ENCODE peak calls at places on chromosomes 1 and 21, in four cellular contexts. One of them, this sample, is unnamed. For H3K4me1, the result is how much of the 10 kb centered on the place peaks cover.

GRCh38 chr1:204172404-204173049 is 6.4 kb upstream of the REN start:
- DNase-seq in ovary: no peak
- DNase-seq in body of pancreas: no peak
- DNase-seq in small intestine: no peak
- DNase-seq in this sample: no peak

GRCh38 chr1:169122976-169123375 is 16.5 kb downstream of the ATP1B1 start:
- DNase-seq in ovary: no peak
- DNase-seq in body of pancreas: no peak
- DNase-seq in small intestine: no peak
- DNase-seq in this sample: no peak

GRCh38 chr1:234638832-234639799 is 29.1 kb upstream of the IRF2BP2 start:
- DNase-seq in ovary: no peak
- DNase-seq in body of pancreas: peak
- DNase-seq in small intestine: peak
- DNase-seq in this sample: no peak

GRCh38 chr1:160834945-160835565 is 27.6 kb downstream of the CD244 start:
- DNase-seq in ovary: peak
- DNase-seq in body of pancreas: peak
- DNase-seq in small intestine: peak
- DNase-seq in this sample: no peak

GRCh38 chr1:6208723-6209660 is 3.1 kb downstream of the RNF207 start:
- DNase-seq in ovary: no peak
- DNase-seq in body of pancreas: peak
- DNase-seq in small intestine: peak
- DNase-seq in this sample: peak

GRCh38 chr1:116310172-116310571 is 62.9 kb upstream of the ATP1A1 start:
- DNase-seq in ovary: no peak
- DNase-seq in body of pancreas: no peak
- DNase-seq in small intestine: no peak
- DNase-seq in this sample: no peak

GRCh38 chr1:6445062-6445763 is 20.6 kb downstream of the ESPN start:
- DNase-seq in ovary: no peak
- DNase-seq in body of pancreas: peak
- DNase-seq in small intestine: peak
- DNase-seq in this sample: no peak

GRCh38 chr21:31670065-31670464 is 10.6 kb downstream of the SOD1 start:
- DNase-seq in ovary: no peak
- DNase-seq in body of pancreas: no peak
- DNase-seq in small intestine: no peak
- DNase-seq in this sample: no peak

GRCh38 chr1:169100883-169101214 is 5.6 kb upstream of the ATP1B1 start:
- DNase-seq in ovary: no peak
- DNase-seq in body of pancreas: no peak
- DNase-seq in small intestine: peak
- DNase-seq in this sample: no peak

GRCh38 chr1:55720243-55720642 is 505.1 kb upstream of the USP24 start:
- DNase-seq in ovary: peak
- DNase-seq in body of pancreas: no peak
- DNase-seq in small intestine: no peak
- DNase-seq in this sample: peak

GRCh38 chr1:30484668-30485067 is 238.7 kb downstream of the MATN1 start:
- DNase-seq in ovary: no peak
- DNase-seq in body of pancreas: no peak
- DNase-seq in small intestine: no peak
- DNase-seq in this sample: no peak

GRCh38 chr1:164718821-164719220 is 159.8 kb downstream of the PBX1 start:
- DNase-seq in ovary: no peak
- DNase-seq in body of pancreas: no peak
- DNase-seq in small intestine: no peak
- DNase-seq in this sample: no peak

GRCh38 chr1:240462766-240463410 is 149.1 kb downstream of the GREM2 start:
- DNase-seq in ovary: no peak
- DNase-seq in body of pancreas: no peak
- DNase-seq in small intestine: no peak
- DNase-seq in this sample: no peak

GRCh38 chr21:33041981-33042380 is 16.2 kb downstream of the OLIG2 start:
- DNase-seq in ovary: no peak
- DNase-seq in body of pancreas: no peak
- DNase-seq in small intestine: no peak
- DNase-seq in this sample: no peak

GRCh38 chr21:31078796-31079195 is 40.5 kb upstream of the KRTAP19-8 start:
- DNase-seq in ovary: no peak
- DNase-seq in body of pancreas: no peak
- DNase-seq in small intestine: no peak
- DNase-seq in this sample: no peak

GRCh38 chr1:163824006-163824405 is 502.3 kb downstream of the NUF2 start:
- DNase-seq in ovary: peak
- DNase-seq in body of pancreas: no peak
- DNase-seq in small intestine: no peak
- DNase-seq in this sample: no peak

GRCh38 chr1:181179980-181180964 is 91.8 kb downstream of the IER5 start:
- DNase-seq in ovary: peak
- DNase-seq in body of pancreas: peak
- DNase-seq in small intestine: peak
- DNase-seq in this sample: peak

GRCh38 chr1:169495050-169495740 is 9.5 kb upstream of the SLC19A2 start:
- DNase-seq in ovary: no peak
- DNase-seq in body of pancreas: no peak
- DNase-seq in small intestine: no peak
- DNase-seq in this sample: no peak

GRCh38 chr1:31705080-31705866 is 1.5 kb upstream of the COL16A1 start:
- DNase-seq in ovary: peak
- DNase-seq in body of pancreas: peak
- DNase-seq in small intestine: peak
- DNase-seq in this sample: no peak

GRCh38 chr1:67939942-67940341 is 106.7 kb upstream of the GNG12 start:
- DNase-seq in ovary: no peak
- DNase-seq in body of pancreas: no peak
- DNase-seq in small intestine: no peak
- DNase-seq in this sample: no peak

GRCh38 chr1:45442272-45442671 is 48.7 kb downstream of the TESK2 start:
- DNase-seq in ovary: no peak
- DNase-seq in body of pancreas: no peak
- DNase-seq in small intestine: no peak
- DNase-seq in this sample: no peak

GRCh38 chr1:210917560-210918214 is 216.3 kb downstream of the KCNH1 start:
- DNase-seq in ovary: no peak
- DNase-seq in body of pancreas: no peak
- DNase-seq in small intestine: no peak
- DNase-seq in this sample: no peak

GRCh38 chr1:9561429-9561828 is 22.2 kb downstream of the SLC25A33 start:
- DNase-seq in ovary: peak
- DNase-seq in body of pancreas: peak
- DNase-seq in small intestine: peak
- DNase-seq in this sample: no peak

GRCh38 chr1:192277635-192278034 is 39.2 kb upstream of the RGS21 start:
- DNase-seq in ovary: no peak
- DNase-seq in body of pancreas: no peak
- DNase-seq in small intestine: no peak
- DNase-seq in this sample: no peak

GRCh38 chr21:41616063-41616591 is 108.2 kb upstream of the TMPRSS2 start:
- DNase-seq in ovary: no peak
- DNase-seq in body of pancreas: no peak
- DNase-seq in small intestine: no peak
- DNase-seq in this sample: no peak

GRCh38 chr21:21714396-21714795 is 716.2 kb downstream of the NCAM2 start:
- DNase-seq in ovary: no peak
- DNase-seq in body of pancreas: no peak
- DNase-seq in small intestine: no peak
- DNase-seq in this sample: no peak

GRCh38 chr1:32335951-32336867 is at the start of gene MARCKSL1:
- DNase-seq in ovary: peak
- DNase-seq in body of pancreas: peak
- DNase-seq in small intestine: peak
- DNase-seq in this sample: peak

GRCh38 chr1:58431847-58432246 is 114.7 kb downstream of the OMA1 start:
- DNase-seq in ovary: no peak
- DNase-seq in body of pancreas: no peak
- DNase-seq in small intestine: no peak
- DNase-seq in this sample: no peak

GRCh38 chr1:158362501-158362900 is 8.8 kb downstream of the CD1E start:
- DNase-seq in ovary: no peak
- DNase-seq in body of pancreas: no peak
- DNase-seq in small intestine: no peak
- DNase-seq in this sample: no peak

GRCh38 chr1:179002552-179003345 is 22.9 kb upstream of the FAM20B start:
- DNase-seq in ovary: peak
- DNase-seq in body of pancreas: peak
- DNase-seq in small intestine: peak
- DNase-seq in this sample: peak

GRCh38 chr1:3363756-3364155 is 90.7 kb upstream of the ARHGEF16 start:
- DNase-seq in ovary: no peak
- DNase-seq in body of pancreas: no peak
- DNase-seq in small intestine: no peak
- DNase-seq in this sample: no peak

GRCh38 chr1:219798283-219799030 is 129.9 kb downstream of the SLC30A10 start:
- DNase-seq in ovary: no peak
- DNase-seq in body of pancreas: no peak
- DNase-seq in small intestine: no peak
- DNase-seq in this sample: no peak

GRCh38 chr21:18725653-18726052 is 322.1 kb upstream of the TMPRSS15 start:
- DNase-seq in ovary: no peak
- DNase-seq in body of pancreas: no peak
- DNase-seq in small intestine: no peak
- DNase-seq in this sample: no peak

GRCh38 chr1:223022641-223023473 is 120.2 kb downstream of the TLR5 start:
- DNase-seq in ovary: no peak
- DNase-seq in body of pancreas: no peak
- DNase-seq in small intestine: no peak
- DNase-seq in this sample: no peak

GRCh38 chr1:212782422-212783154 is 9.0 kb downstream of the NSL1 start:
- DNase-seq in ovary: no peak
- DNase-seq in body of pancreas: no peak
- DNase-seq in small intestine: no peak
- DNase-seq in this sample: no peak

GRCh38 chr1:62294211-62294610 is 25.0 kb downstream of the KANK4 start:
- DNase-seq in ovary: no peak
- DNase-seq in body of pancreas: peak
- DNase-seq in small intestine: no peak
- DNase-seq in this sample: no peak

GRCh38 chr1:89356658-89357400 is 7.0 kb upstream of the GBP6 start:
- DNase-seq in ovary: no peak
- DNase-seq in body of pancreas: no peak
- DNase-seq in small intestine: peak
- DNase-seq in this sample: no peak

GRCh38 chr1:230210979-230211336 is 143.9 kb downstream of the GALNT2 start:
- DNase-seq in ovary: no peak
- DNase-seq in body of pancreas: no peak
- DNase-seq in small intestine: no peak
- DNase-seq in this sample: no peak
- H3K4me1 ChIP-seq in ovary: under half
- H3K4me1 ChIP-seq in body of pancreas: half or more
- H3K4me1 ChIP-seq in small intestine: under half
- H3K4me1 ChIP-seq in this sample: half or more

GRCh38 chr21:36165356-36165755 is 8.7 kb downstream of the DOP1B start:
- DNase-seq in ovary: no peak
- DNase-seq in body of pancreas: no peak
- DNase-seq in small intestine: no peak
- DNase-seq in this sample: no peak
- H3K4me1 ChIP-seq in ovary: under half
- H3K4me1 ChIP-seq in body of pancreas: under half
- H3K4me1 ChIP-seq in small intestine: under half
- H3K4me1 ChIP-seq in this sample: under half

GRCh38 chr1:221159608-221160007 is 280.4 kb downstream of the HLX start:
- DNase-seq in ovary: no peak
- DNase-seq in body of pancreas: no peak
- DNase-seq in small intestine: no peak
- DNase-seq in this sample: no peak
- H3K4me1 ChIP-seq in ovary: under half
- H3K4me1 ChIP-seq in body of pancreas: under half
- H3K4me1 ChIP-seq in small intestine: under half
- H3K4me1 ChIP-seq in this sample: under half

GRCh38 chr1:109391626-109392025 is 6.1 kb downstream of the SORT1 start:
- DNase-seq in ovary: no peak
- DNase-seq in body of pancreas: no peak
- DNase-seq in small intestine: no peak
- DNase-seq in this sample: no peak

GRCh38 chr1:109392037-109392787 is 5.5 kb downstream of the SORT1 start:
- DNase-seq in ovary: no peak
- DNase-seq in body of pancreas: no peak
- DNase-seq in small intestine: no peak
- DNase-seq in this sample: peak

GRCh38 chr1:109389638-109390341 is 7.9 kb downstream of the SORT1 start:
- DNase-seq in ovary: no peak
- DNase-seq in body of pancreas: no peak
- DNase-seq in small intestine: no peak
- DNase-seq in this sample: no peak

GRCh38 chr1:109392788-109393580 is 4.7 kb downstream of the SORT1 start:
- DNase-seq in ovary: peak
- DNase-seq in body of pancreas: peak
- DNase-seq in small intestine: peak
- DNase-seq in this sample: peak

GRCh38 chr1:109391161-109391556 is 6.6 kb downstream of the SORT1 start:
- DNase-seq in ovary: no peak
- DNase-seq in body of pancreas: no peak
- DNase-seq in small intestine: no peak
- DNase-seq in this sample: no peak
- H3K4me1 ChIP-seq in ovary: under half
- H3K4me1 ChIP-seq in body of pancreas: half or more
- H3K4me1 ChIP-seq in small intestine: under half
- H3K4me1 ChIP-seq in this sample: half or more

DNA sequence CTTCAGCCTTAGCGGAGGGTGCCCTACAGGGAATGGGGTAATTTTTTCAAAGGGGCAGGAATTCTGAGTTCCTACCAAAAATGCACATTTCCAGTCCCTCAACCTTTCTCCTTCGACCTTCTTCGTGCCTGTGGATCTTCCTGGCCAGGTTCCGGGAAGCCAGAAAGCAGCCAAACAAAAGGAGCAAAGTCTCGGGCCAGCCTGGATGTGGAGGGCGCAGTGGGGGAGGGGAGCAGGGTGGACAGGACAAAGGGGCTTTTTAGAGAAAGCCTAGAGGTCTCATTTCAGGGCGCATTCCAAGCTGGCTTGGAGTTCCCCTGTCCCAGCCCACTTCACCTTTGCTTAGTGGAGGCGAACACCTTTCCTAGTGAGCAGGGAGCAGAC is 2.9 kb upstream of the INAVA start:
- DNase-seq in ovary: no peak
- DNase-seq in body of pancreas: peak
- DNase-seq in small intestine: peak
- DNase-seq in this sample: no peak
- H3K4me1 ChIP-seq in ovary: under half
- H3K4me1 ChIP-seq in body of pancreas: under half
- H3K4me1 ChIP-seq in small intestine: under half
- H3K4me1 ChIP-seq in this sample: under half

GRCh38 chr1:197199923-197200467 is 53.5 kb upstream of the ASPM start:
- DNase-seq in ovary: no peak
- DNase-seq in body of pancreas: no peak
- DNase-seq in small intestine: peak
- DNase-seq in this sample: no peak
- H3K4me1 ChIP-seq in ovary: under half
- H3K4me1 ChIP-seq in body of pancreas: under half
- H3K4me1 ChIP-seq in small intestine: under half
- H3K4me1 ChIP-seq in this sample: under half